ENCODE peak calls at places on chromosomes 1 and 21, in six cellular contexts. One of them, this sample, is unnamed. For H3K27me3, the result is how much of the 10 kb centered on the place peaks cover.

GRCh38 chr1:50972766-50973165 is 2.7 kb downstream of the CDKN2C start:
- DNase-seq in ovary: no peak
- DNase-seq in heart right ventricle: no peak
- DNase-seq in HL-60: no peak
- DNase-seq in GM12878: no peak
- DNase-seq in GM06990: no peak
- DNase-seq in this sample: no peak

GRCh38 chr1:73832276-73832825 is 365.6 kb downstream of the LRRIQ3 start:
- DNase-seq in GM06990: no peak
- DNase-seq in heart right ventricle: no peak
- DNase-seq in ovary: no peak
- DNase-seq in HL-60: no peak
- DNase-seq in GM12878: no peak
- DNase-seq in this sample: no peak

GRCh38 chr1:106746448-106747085 is 309.9 kb upstream of the PRMT6 start:
- DNase-seq in HL-60: no peak
- DNase-seq in heart right ventricle: no peak
- DNase-seq in GM06990: no peak
- DNase-seq in GM12878: no peak
- DNase-seq in ovary: no peak
- DNase-seq in this sample: no peak

GRCh38 chr1:30955448-30956015 is 47.0 kb upstream of the SDC3 start:
- DNase-seq in GM06990: no peak
- DNase-seq in HL-60: no peak
- DNase-seq in GM12878: no peak
- DNase-seq in heart right ventricle: no peak
- DNase-seq in ovary: no peak
- DNase-seq in this sample: peak

GRCh38 chr1:231938651-231939050 is 312.1 kb downstream of the DISC1 start:
- DNase-seq in GM06990: no peak
- DNase-seq in HL-60: no peak
- DNase-seq in ovary: no peak
- DNase-seq in heart right ventricle: no peak
- DNase-seq in GM12878: no peak
- DNase-seq in this sample: no peak

GRCh38 chr1:8423702-8424538 is 106.0 kb downstream of the SLC45A1 start:
- DNase-seq in heart right ventricle: peak
- DNase-seq in GM06990: peak
- DNase-seq in GM12878: no peak
- DNase-seq in ovary: peak
- DNase-seq in HL-60: peak
- DNase-seq in this sample: no peak

GRCh38 chr1:227888404-227889046 is 59.2 kb downstream of the WNT9A start:
- DNase-seq in HL-60: no peak
- DNase-seq in heart right ventricle: no peak
- DNase-seq in ovary: no peak
- DNase-seq in GM06990: no peak
- DNase-seq in GM12878: no peak
- DNase-seq in this sample: no peak

GRCh38 chr1:172321429-172321828 is 99.1 kb upstream of the C1orf105 start:
- DNase-seq in HL-60: no peak
- DNase-seq in GM12878: no peak
- DNase-seq in GM06990: no peak
- DNase-seq in heart right ventricle: no peak
- DNase-seq in ovary: no peak
- DNase-seq in this sample: peak

GRCh38 chr1:196464545-196464944 is 143.7 kb downstream of the KCNT2 start:
- DNase-seq in ovary: no peak
- DNase-seq in HL-60: no peak
- DNase-seq in GM12878: no peak
- DNase-seq in heart right ventricle: no peak
- DNase-seq in GM06990: no peak
- DNase-seq in this sample: peak

GRCh38 chr1:233367057-233367759 is 39.7 kb downstream of the MAP3K21 start:
- DNase-seq in ovary: no peak
- DNase-seq in HL-60: no peak
- DNase-seq in GM12878: no peak
- DNase-seq in heart right ventricle: no peak
- DNase-seq in GM06990: no peak
- DNase-seq in this sample: peak

GRCh38 chr1:241560511-241561187 is 28.5 kb downstream of the KMO start:
- DNase-seq in ovary: no peak
- DNase-seq in GM12878: no peak
- DNase-seq in HL-60: peak
- DNase-seq in GM06990: no peak
- DNase-seq in heart right ventricle: no peak
- DNase-seq in this sample: no peak

GRCh38 chr1:65423884-65424655 is 3.6 kb downstream of the LEPR start:
- DNase-seq in HL-60: no peak
- DNase-seq in ovary: no peak
- DNase-seq in heart right ventricle: no peak
- DNase-seq in GM06990: peak
- DNase-seq in GM12878: peak
- DNase-seq in this sample: peak

GRCh38 chr1:171122903-171123302 is 32.2 kb downstream of the FMO3 start:
- DNase-seq in ovary: no peak
- DNase-seq in HL-60: no peak
- DNase-seq in GM12878: no peak
- DNase-seq in GM06990: no peak
- DNase-seq in heart right ventricle: no peak
- DNase-seq in this sample: no peak

GRCh38 chr1:184877992-184878391 is 96.3 kb downstream of the NIBAN1 start:
- DNase-seq in heart right ventricle: no peak
- DNase-seq in GM06990: no peak
- DNase-seq in HL-60: no peak
- DNase-seq in ovary: no peak
- DNase-seq in GM12878: no peak
- DNase-seq in this sample: no peak

GRCh38 chr1:162391790-162392563 is 10.4 kb downstream of the C1orf226 start:
- DNase-seq in GM06990: no peak
- DNase-seq in heart right ventricle: no peak
- DNase-seq in ovary: no peak
- DNase-seq in HL-60: peak
- DNase-seq in GM12878: no peak
- DNase-seq in this sample: no peak

GRCh38 chr1:65265296-65266271 is 43.8 kb upstream of the DNAJC6 start:
- DNase-seq in ovary: peak
- DNase-seq in HL-60: no peak
- DNase-seq in heart right ventricle: peak
- DNase-seq in GM12878: no peak
- DNase-seq in GM06990: peak
- DNase-seq in this sample: no peak

GRCh38 chr21:42021751-42022430 is 11.7 kb upstream of the ZBTB21 start:
- DNase-seq in HL-60: no peak
- DNase-seq in ovary: no peak
- DNase-seq in GM06990: no peak
- DNase-seq in heart right ventricle: no peak
- DNase-seq in GM12878: no peak
- DNase-seq in this sample: no peak

GRCh38 chr1:205283270-205284147 is 38.0 kb downstream of the NUAK2 start:
- DNase-seq in ovary: no peak
- DNase-seq in heart right ventricle: no peak
- DNase-seq in GM12878: no peak
- DNase-seq in GM06990: no peak
- DNase-seq in HL-60: no peak
- DNase-seq in this sample: no peak

GRCh38 chr1:234658143-234658542 is 48.2 kb upstream of the IRF2BP2 start:
- DNase-seq in heart right ventricle: no peak
- DNase-seq in GM06990: no peak
- DNase-seq in ovary: no peak
- DNase-seq in GM12878: no peak
- DNase-seq in HL-60: no peak
- DNase-seq in this sample: no peak

GRCh38 chr21:38179504-38179900 is 77.3 kb upstream of the KCNJ15 start:
- DNase-seq in heart right ventricle: no peak
- DNase-seq in ovary: no peak
- DNase-seq in GM06990: no peak
- DNase-seq in GM12878: no peak
- DNase-seq in HL-60: no peak
- DNase-seq in this sample: no peak

GRCh38 chr1:246934777-246935176 is 3.0 kb upstream of the AHCTF1 start:
- DNase-seq in GM12878: no peak
- DNase-seq in ovary: no peak
- DNase-seq in GM06990: no peak
- DNase-seq in heart right ventricle: no peak
- DNase-seq in HL-60: no peak
- DNase-seq in this sample: no peak

GRCh38 chr1:65471901-65472332 is 51.4 kb downstream of the LEPR start:
- DNase-seq in GM12878: no peak
- DNase-seq in GM06990: no peak
- DNase-seq in heart right ventricle: no peak
- DNase-seq in HL-60: no peak
- DNase-seq in ovary: no peak
- DNase-seq in this sample: no peak

GRCh38 chr1:201015551-201016091 is 7.9 kb downstream of the KIF21B start:
- DNase-seq in GM06990: no peak
- DNase-seq in ovary: no peak
- DNase-seq in GM12878: no peak
- DNase-seq in HL-60: peak
- DNase-seq in heart right ventricle: no peak
- DNase-seq in this sample: no peak

GRCh38 chr1:41898191-41898713 is 20.5 kb downstream of the HIVEP3 start:
- DNase-seq in ovary: no peak
- DNase-seq in GM06990: no peak
- DNase-seq in HL-60: no peak
- DNase-seq in GM12878: no peak
- DNase-seq in heart right ventricle: no peak
- DNase-seq in this sample: no peak

GRCh38 chr1:226972931-226973330 is 32.8 kb downstream of the COQ8A start:
- DNase-seq in GM12878: no peak
- DNase-seq in heart right ventricle: peak
- DNase-seq in ovary: no peak
- DNase-seq in GM06990: no peak
- DNase-seq in HL-60: no peak
- DNase-seq in this sample: no peak

GRCh38 chr1:20701847-20702246 is 16.0 kb downstream of the KIF17 start:
- DNase-seq in GM12878: no peak
- DNase-seq in ovary: no peak
- DNase-seq in heart right ventricle: no peak
- DNase-seq in GM06990: no peak
- DNase-seq in HL-60: no peak
- DNase-seq in this sample: no peak

GRCh38 chr1:239976130-239976968 is 115.3 kb upstream of the FMN2 start:
- DNase-seq in ovary: peak
- DNase-seq in heart right ventricle: peak
- DNase-seq in GM06990: no peak
- DNase-seq in HL-60: peak
- DNase-seq in GM12878: no peak
- DNase-seq in this sample: no peak

GRCh38 chr1:214617843-214618242 is 14.8 kb downstream of the CENPF start:
- DNase-seq in GM12878: no peak
- DNase-seq in GM06990: no peak
- DNase-seq in ovary: no peak
- DNase-seq in heart right ventricle: no peak
- DNase-seq in HL-60: no peak
- DNase-seq in this sample: no peak

GRCh38 chr1:22318279-22318983 is 133.2 kb upstream of the ZBTB40 start:
- DNase-seq in GM12878: no peak
- DNase-seq in ovary: no peak
- DNase-seq in heart right ventricle: no peak
- DNase-seq in GM06990: no peak
- DNase-seq in HL-60: no peak
- DNase-seq in this sample: no peak

GRCh38 chr1:22319608-22320007 is 132.0 kb upstream of the ZBTB40 start:
- DNase-seq in ovary: no peak
- DNase-seq in heart right ventricle: no peak
- DNase-seq in GM06990: no peak
- DNase-seq in GM12878: no peak
- DNase-seq in HL-60: no peak
- DNase-seq in this sample: no peak

GRCh38 chr1:22315315-22316078 is 136.2 kb upstream of the ZBTB40 start:
- DNase-seq in HL-60: no peak
- DNase-seq in GM12878: no peak
- DNase-seq in GM06990: no peak
- DNase-seq in heart right ventricle: no peak
- DNase-seq in ovary: no peak
- DNase-seq in this sample: no peak

GRCh38 chr1:22317920-22318243 is 133.8 kb upstream of the ZBTB40 start:
- DNase-seq in HL-60: no peak
- DNase-seq in ovary: no peak
- DNase-seq in heart right ventricle: no peak
- DNase-seq in GM12878: no peak
- DNase-seq in GM06990: no peak
- DNase-seq in this sample: no peak

GRCh38 chr1:22317231-22317919 is 134.3 kb upstream of the ZBTB40 start:
- DNase-seq in HL-60: no peak
- DNase-seq in ovary: no peak
- DNase-seq in GM12878: no peak
- DNase-seq in GM06990: no peak
- DNase-seq in heart right ventricle: no peak
- DNase-seq in this sample: no peak
- TF ChIP-seq CTCF in HL-60: peak
- TF ChIP-seq CTCF in ovary: no peak
- TF ChIP-seq CTCF in GM12878: peak
- TF ChIP-seq CTCF in GM06990: peak
- TF ChIP-seq CTCF in heart right ventricle: no peak
- TF ChIP-seq CTCF in this sample: peak

GRCh38 chr21:31903896-31904295 is 31.1 kb downstream of the HUNK start:
- DNase-seq in ovary: no peak
- DNase-seq in GM06990: no peak
- DNase-seq in GM12878: no peak
- DNase-seq in HL-60: no peak
- DNase-seq in heart right ventricle: no peak
- DNase-seq in this sample: no peak
- H3K27me3 ChIP-seq in ovary: under half
- H3K27me3 ChIP-seq in GM06990: under half
- H3K27me3 ChIP-seq in GM12878: under half
- H3K27me3 ChIP-seq in HL-60: under half
- H3K27me3 ChIP-seq in heart right ventricle: under half
- H3K27me3 ChIP-seq in this sample: under half

GRCh38 chr1:160401972-160402795 is 1.8 kb downstream of the VANGL2 start:
- DNase-seq in ovary: no peak
- DNase-seq in GM12878: no peak
- DNase-seq in HL-60: no peak
- DNase-seq in heart right ventricle: no peak
- DNase-seq in GM06990: no peak
- DNase-seq in this sample: no peak
- H3K4me3 ChIP-seq in ovary: no peak
- H3K4me3 ChIP-seq in GM12878: no peak
- H3K4me3 ChIP-seq in HL-60: no peak
- H3K4me3 ChIP-seq in heart right ventricle: no peak
- H3K4me3 ChIP-seq in GM06990: no peak
- H3K4me3 ChIP-seq in this sample: no peak

GRCh38 chr1:58620259-58620658 is 43.2 kb upstream of the TACSTD2 start:
- DNase-seq in GM06990: no peak
- DNase-seq in ovary: no peak
- DNase-seq in GM12878: no peak
- DNase-seq in heart right ventricle: no peak
- DNase-seq in HL-60: no peak
- DNase-seq in this sample: no peak
- TF ChIP-seq CTCF in GM06990: no peak
- TF ChIP-seq CTCF in ovary: no peak
- TF ChIP-seq CTCF in GM12878: no peak
- TF ChIP-seq CTCF in heart right ventricle: no peak
- TF ChIP-seq CTCF in HL-60: no peak
- TF ChIP-seq CTCF in this sample: no peak

DNA sequence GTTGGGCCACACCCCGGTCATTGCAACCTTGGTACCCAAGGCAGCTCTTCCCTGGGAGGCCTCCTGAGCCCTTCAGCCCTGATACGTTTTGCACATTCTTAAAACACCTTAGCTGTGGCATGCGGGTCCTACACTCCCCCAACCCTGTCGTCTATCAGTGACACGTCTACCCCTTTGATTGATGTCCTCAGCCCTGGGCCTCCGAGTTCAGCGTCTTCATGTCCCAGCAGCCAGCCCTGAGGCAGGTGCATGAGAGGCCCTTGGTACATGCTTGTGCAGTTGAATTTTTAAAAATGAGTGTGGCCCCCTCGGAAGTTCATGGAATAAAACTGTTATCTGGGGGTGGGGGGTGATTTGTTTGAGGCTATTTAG is 38.9 kb upstream of the ADARB1 start:
- DNase-seq in ovary: no peak
- DNase-seq in HL-60: no peak
- DNase-seq in heart right ventricle: no peak
- DNase-seq in GM12878: no peak
- DNase-seq in GM06990: no peak
- DNase-seq in this sample: no peak
- H3K27me3 ChIP-seq in ovary: under half
- H3K27me3 ChIP-seq in HL-60: under half
- H3K27me3 ChIP-seq in heart right ventricle: under half
- H3K27me3 ChIP-seq in GM12878: under half
- H3K27me3 ChIP-seq in GM06990: under half
- H3K27me3 ChIP-seq in this sample: under half